ENCODE peak calls at places on chromosomes 1 and 21, in six cellular contexts. R is tibial artery, D is hepatocyte, O is GM23338, T is psoas muscle, E is BJ. G is an unnamed sample. For H3K27me3, the result is how much of the 10 kb centered on the place peaks cover.

GRCh38 chr1:173407846-173408245 is 69.3 kb upstream of the PRDX6 start:
- DNase-seq in R (no peak), D (no peak), O (no peak), T (no peak), E (no peak), G (no peak)

GRCh38 chr21:44533891-44534627 is 5.9 kb downstream of the KRTAP10-1 start:
- DNase-seq in R (peak), D (no peak), O (no peak), T (no peak), E (no peak), G (no peak)

GRCh38 chr1:211734791-211735190 is 59.4 kb upstream of the NEK2 start:
- DNase-seq in R (no peak), D (no peak), O (no peak), T (no peak), E (no peak), G (peak)

GRCh38 chr21:34888569-34889286 is 160.4 kb downstream of the RUNX1 start:
- DNase-seq in R (peak), D (peak), O (peak), T (peak), E (peak), G (peak)

GRCh38 chr1:45216200-45216541 is 9.8 kb upstream of the ZSWIM5 start:
- DNase-seq in R (no peak), D (no peak), O (no peak), T (no peak), E (no peak), G (no peak)

GRCh38 chr1:195831789-195832188 is 776.5 kb downstream of the KCNT2 start:
- DNase-seq in R (no peak), D (no peak), O (no peak), T (no peak), E (no peak), G (no peak)

GRCh38 chr1:82517586-82517985 is 716.9 kb downstream of the ADGRL2 start:
- DNase-seq in R (peak), D (peak), O (peak), T (no peak), E (no peak), G (no peak)

GRCh38 chr1:65399003-65399402 is 21.5 kb upstream of the LEPR start:
- DNase-seq in R (no peak), D (no peak), O (no peak), T (no peak), E (no peak), G (no peak)

GRCh38 chr1:61952675-61953074 is 210.4 kb downstream of the PATJ start:
- DNase-seq in R (no peak), D (no peak), O (no peak), T (no peak), E (no peak), G (no peak)

GRCh38 chr1:40153073-40153770 is 8.0 kb upstream of the RLF start:
- DNase-seq in R (no peak), D (peak), O (peak), T (no peak), E (no peak), G (no peak)

GRCh38 chr1:182003953-182004586 is 57.4 kb downstream of the ZNF648 start:
- DNase-seq in R (no peak), D (no peak), O (peak), T (peak), E (no peak), G (no peak)

GRCh38 chr1:29240400-29240837 is 4.1 kb downstream of the PTPRU start:
- DNase-seq in R (no peak), D (no peak), O (peak), T (no peak), E (no peak), G (no peak)

GRCh38 chr1:150974580-150975478 is at the start of gene CERS2:
- DNase-seq in R (peak), D (peak), O (peak), T (peak), E (no peak), G (peak)

GRCh38 chr1:93995837-93996526 is 86.8 kb upstream of the GCLM start:
- DNase-seq in R (no peak), D (no peak), O (no peak), T (no peak), E (no peak), G (no peak)

GRCh38 chr1:245370905-245371581 is 216.3 kb downstream of the KIF26B start:
- DNase-seq in R (no peak), D (no peak), O (no peak), T (no peak), E (no peak), G (no peak)

GRCh38 chr1:119144813-119145212 is 4.4 kb upstream of the WARS2 start:
- DNase-seq in R (no peak), D (no peak), O (no peak), T (no peak), E (no peak), G (no peak)

GRCh38 chr1:44031900-44032817 is 897 bp upstream of the SLC6A9 start:
- DNase-seq in R (no peak), D (no peak), O (peak), T (no peak), E (no peak), G (no peak)

GRCh38 chr1:78492376-78492950 is 1.7 kb downstream of the PTGFR start:
- DNase-seq in R (peak), D (peak), O (no peak), T (no peak), E (no peak), G (no peak)

GRCh38 chr21:34510148-34511142 is 1.6 kb downstream of the KCNE1 start:
- DNase-seq in R (peak), D (peak), O (peak), T (peak), E (no peak), G (peak)

GRCh38 chr1:28249013-28249870 is 10.1 kb upstream of the SESN2 start:
- DNase-seq in R (peak), D (peak), O (peak), T (peak), E (no peak), G (peak)

GRCh38 chr1:17232759-17233661 is 15.9 kb upstream of the PADI3 start:
- DNase-seq in R (no peak), D (peak), O (no peak), T (no peak), E (peak), G (peak)

GRCh38 chr21:32083175-32083574 is 195.7 kb downstream of the MIS18A start:
- DNase-seq in R (no peak), D (no peak), O (no peak), T (no peak), E (no peak), G (no peak)

GRCh38 chr1:5856246-5856815 is 135.9 kb downstream of the NPHP4 start:
- DNase-seq in R (no peak), D (no peak), O (peak), T (no peak), E (no peak), G (peak)

GRCh38 chr21:42395910-42396625 is at the start of gene TMPRSS3:
- DNase-seq in R (no peak), D (no peak), O (no peak), T (no peak), E (no peak), G (no peak)

GRCh38 chr1:1907098-1907736 is 7.8 kb upstream of the CALML6 start:
- DNase-seq in R (peak), D (peak), O (no peak), T (peak), E (no peak), G (peak)

GRCh38 chr21:46099476-46099875 is 1.6 kb downstream of the COL6A2 start:
- DNase-seq in R (peak), D (peak), O (peak), T (peak), E (no peak), G (no peak)

GRCh38 chr1:30965914-30966313 is 57.4 kb upstream of the SDC3 start:
- DNase-seq in R (no peak), D (no peak), O (no peak), T (no peak), E (no peak), G (no peak)

GRCh38 chr1:101264699-101265098 is 27.9 kb downstream of the S1PR1 start:
- DNase-seq in R (peak), D (no peak), O (no peak), T (no peak), E (no peak), G (no peak)

GRCh38 chr1:214570442-214570841 is 19.0 kb upstream of the PTPN14 start:
- DNase-seq in R (no peak), D (no peak), O (no peak), T (no peak), E (no peak), G (no peak)

GRCh38 chr1:112818990-112819689 is 104.0 kb upstream of the PPM1J start:
- DNase-seq in R (no peak), D (peak), O (no peak), T (no peak), E (no peak), G (no peak)

GRCh38 chr1:31931241-31932225 is 6.6 kb downstream of the PTP4A2 start:
- DNase-seq in R (no peak), D (peak), O (peak), T (no peak), E (no peak), G (no peak)

GRCh38 chr1:3746784-3747521 is 5.3 kb upstream of the CCDC27 start:
- DNase-seq in R (peak), D (peak), O (peak), T (peak), E (peak), G (peak)

GRCh38 chr1:94258873-94259331 is 21.5 kb upstream of the ARHGAP29 start:
- DNase-seq in R (peak), D (peak), O (no peak), T (peak), E (peak), G (no peak)

GRCh38 chr1:31891280-31891679 is 46.9 kb downstream of the PTP4A2 start:
- DNase-seq in R (no peak), D (no peak), O (no peak), T (no peak), E (no peak), G (no peak)

GRCh38 chr1:151516031-151516511 is 4.9 kb downstream of the CGN start:
- DNase-seq in R (no peak), D (peak), O (peak), T (no peak), E (no peak), G (no peak)

GRCh38 chr1:91569411-91570104 is 68.9 kb downstream of the CDC7 start:
- DNase-seq in R (peak), D (peak), O (no peak), T (peak), E (peak), G (no peak)

GRCh38 chr1:2526824-2527552 is 592 bp upstream of the PANK4 start:
- DNase-seq in R (peak), D (peak), O (no peak), T (peak), E (no peak), G (no peak)

GRCh38 chr1:3697104-3697503 is 44.8 kb downstream of the TP73 start:
- DNase-seq in R (no peak), D (no peak), O (no peak), T (no peak), E (no peak), G (no peak)

GRCh38 chr1:74534241-74534640 is 21.8 kb upstream of the LRRC53 start:
- DNase-seq in R (no peak), D (no peak), O (no peak), T (no peak), E (peak), G (no peak)

GRCh38 chr1:63326473-63327380 is 4.4 kb downstream of the FOXD3 start:
- DNase-seq in R (no peak), D (peak), O (peak), T (no peak), E (no peak), G (no peak)
- H3K27me3 ChIP-seq in R (under half), D (half or more), O (half or more), T (half or more), E (half or more), G (under half)

GRCh38 chr1:194339451-194339850 is 1153.0 kb upstream of the B3GALT2 start:
- DNase-seq in R (no peak), D (no peak), O (no peak), T (no peak), E (no peak), G (no peak)

GRCh38 chr1:194347184-194347583 is 1160.8 kb upstream of the B3GALT2 start:
- DNase-seq in R (no peak), D (no peak), O (no peak), T (no peak), E (no peak), G (no peak)

GRCh38 chr1:194338241-194338948 is 1152.0 kb upstream of the B3GALT2 start:
- DNase-seq in R (no peak), D (no peak), O (no peak), T (no peak), E (no peak), G (no peak)

GRCh38 chr1:194341587-194341986 is 1155.2 kb upstream of the B3GALT2 start:
- DNase-seq in R (no peak), D (no peak), O (no peak), T (no peak), E (no peak), G (no peak)

GRCh38 chr1:194342484-194343262 is 1156.3 kb upstream of the B3GALT2 start:
- DNase-seq in R (no peak), D (no peak), O (peak), T (no peak), E (no peak), G (no peak)
- TF ChIP-seq CTCF in R (no peak), D (no peak), O (peak), T (no peak), E (no peak), G (no peak)

GRCh38 chr1:236165238-236165981 is 23.1 kb downstream of the GPR137B start:
- DNase-seq in R (no peak), D (no peak), O (no peak), T (no peak), E (no peak), G (no peak)

GRCh38 chr1:236166041-236166440 is 23.7 kb downstream of the GPR137B start:
- DNase-seq in R (no peak), D (no peak), O (no peak), T (no peak), E (no peak), G (no peak)

GRCh38 chr1:236163460-236164153 is 21.3 kb downstream of the GPR137B start:
- DNase-seq in R (no peak), D (no peak), O (no peak), T (no peak), E (no peak), G (no peak)

GRCh38 chr1:236167154-236167553 is 24.8 kb downstream of the GPR137B start:
- DNase-seq in R (no peak), D (no peak), O (no peak), T (no peak), E (no peak), G (no peak)

GRCh38 chr1:236164273-236164672 is 21.9 kb downstream of the GPR137B start:
- DNase-seq in R (no peak), D (no peak), O (no peak), T (no peak), E (no peak), G (no peak)
- H3K27me3 ChIP-seq in R (under half), D (under half), O (under half), T (under half), E (under half), G (under half)

GRCh38 chr1:209549384-209550001 is 34.0 kb upstream of the CAMK1G start:
- DNase-seq in R (no peak), D (peak), O (peak), T (no peak), E (no peak), G (no peak)
- TF ChIP-seq CTCF in R (no peak), D (peak), O (peak), T (no peak), E (no peak), G (no peak)